ENCODE peak calls at places on chromosomes 16 and 17, in four cellular contexts. T, R, O and P are unnamed samples. For H3K4me1, the result is how much of the 10 kb centered on the place peaks cover.

GRCh38 chr17:8745586-8746500 is 1.2 kb upstream of the CCDC42 start:
- DNase-seq in T (peak), O (peak), R (peak), P (peak)

GRCh38 chr16:57299009-57299718 is 14.7 kb upstream of the PLLP start:
- DNase-seq in R (no peak), T (no peak), O (peak), P (peak)

GRCh38 chr17:67326440-67326839 is 39.9 kb downstream of the PSMD12 start:
- DNase-seq in O (no peak), T (no peak), R (no peak), P (no peak)

GRCh38 chr16:84048871-84049270 is 6.3 kb upstream of the SLC38A8 start:
- DNase-seq in O (peak), T (no peak), R (no peak), P (no peak)

GRCh38 chr17:78933025-78933958 is 8.1 kb upstream of the TIMP2 start:
- DNase-seq in O (peak), R (no peak), T (peak), P (no peak)

GRCh38 chr16:68081796-68082567 is 3.2 kb upstream of the NFATC3 start:
- DNase-seq in T (peak), R (no peak), O (no peak), P (no peak)

GRCh38 chr16:77290451-77291110 is 91.4 kb downstream of the SYCE1L start:
- DNase-seq in R (no peak), T (no peak), O (no peak), P (no peak)

GRCh38 chr17:73546770-73547345 is 97.4 kb downstream of the SDK2 start:
- DNase-seq in R (peak), T (peak), O (no peak), P (peak)

GRCh38 chr16:28326881-28327610 is 34.7 kb downstream of the SBK1 start:
- DNase-seq in O (peak), T (peak), R (no peak), P (peak)

GRCh38 chr17:41959336-41960095 is 7.1 kb upstream of the CNP start:
- DNase-seq in O (peak), R (no peak), T (no peak), P (no peak)

GRCh38 chr17:65848751-65849150 is 287.3 kb upstream of the AXIN2 start:
- DNase-seq in O (no peak), R (no peak), T (no peak), P (no peak)

GRCh38 chr17:66000216-66000615 is 191.7 kb downstream of the CEP112 start:
- DNase-seq in T (no peak), O (no peak), R (no peak), P (no peak)

GRCh38 chr17:17742133-17742621 is 60.9 kb downstream of the RAI1 start:
- DNase-seq in T (no peak), R (no peak), O (no peak), P (no peak)
- H3K4me1 ChIP-seq in T (under half), R (under half), O (half or more), P (half or more)

DNA sequence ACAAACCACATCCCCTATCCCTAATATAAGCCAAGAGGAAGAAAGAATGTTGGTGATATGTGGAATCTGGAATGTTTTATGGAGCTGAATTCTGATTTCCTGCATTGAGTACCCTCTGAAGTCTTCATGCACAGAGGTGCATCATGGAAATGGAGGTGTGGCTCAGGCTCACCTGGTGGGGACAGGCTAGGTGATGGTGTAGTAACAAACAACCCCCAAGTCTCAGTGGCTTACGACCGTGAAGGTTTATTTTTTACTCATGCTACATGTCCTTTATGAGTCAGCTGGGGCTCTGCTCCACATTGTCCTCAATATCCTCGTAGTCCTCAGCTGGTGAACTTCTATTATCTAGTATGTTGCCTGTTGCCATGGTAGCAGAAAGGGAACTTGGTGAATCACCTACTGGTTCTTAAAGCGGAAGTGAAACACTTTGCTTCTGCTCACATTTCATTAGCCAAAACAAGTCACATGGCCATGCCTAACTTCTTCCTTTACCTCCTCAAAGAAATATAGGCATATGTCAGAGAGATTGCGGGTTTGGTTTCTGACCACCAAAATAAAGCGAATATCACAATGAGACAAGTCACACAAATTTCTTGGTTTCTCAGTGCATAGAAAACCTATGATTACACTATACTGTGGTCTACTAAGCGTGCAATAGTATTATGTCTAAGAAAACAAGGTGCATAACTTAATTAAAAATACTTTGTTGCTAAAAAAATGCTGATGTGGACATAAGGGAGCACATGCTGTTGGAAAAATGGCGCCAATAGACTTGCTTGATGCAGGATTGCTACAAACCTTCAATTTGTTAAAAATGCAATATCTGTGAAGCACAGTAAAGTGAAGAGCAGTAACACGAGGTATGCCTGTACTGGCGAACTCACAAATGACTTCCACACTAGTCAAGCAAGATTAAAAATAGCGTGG is at the start of gene PMFBP1:
- DNase-seq in T (peak), R (no peak), O (no peak), P (no peak)
- H3K4me3 ChIP-seq in T (no peak), R (no peak), O (no peak), P (no peak)

GRCh38 chr16:49837673-49838360 is 18.1 kb downstream of the ZNF423 start:
- DNase-seq in R (no peak), O (no peak), T (no peak), P (no peak)
- H3K4me1 ChIP-seq in R (under half), O (under half), T (under half), P (half or more)

DNA sequence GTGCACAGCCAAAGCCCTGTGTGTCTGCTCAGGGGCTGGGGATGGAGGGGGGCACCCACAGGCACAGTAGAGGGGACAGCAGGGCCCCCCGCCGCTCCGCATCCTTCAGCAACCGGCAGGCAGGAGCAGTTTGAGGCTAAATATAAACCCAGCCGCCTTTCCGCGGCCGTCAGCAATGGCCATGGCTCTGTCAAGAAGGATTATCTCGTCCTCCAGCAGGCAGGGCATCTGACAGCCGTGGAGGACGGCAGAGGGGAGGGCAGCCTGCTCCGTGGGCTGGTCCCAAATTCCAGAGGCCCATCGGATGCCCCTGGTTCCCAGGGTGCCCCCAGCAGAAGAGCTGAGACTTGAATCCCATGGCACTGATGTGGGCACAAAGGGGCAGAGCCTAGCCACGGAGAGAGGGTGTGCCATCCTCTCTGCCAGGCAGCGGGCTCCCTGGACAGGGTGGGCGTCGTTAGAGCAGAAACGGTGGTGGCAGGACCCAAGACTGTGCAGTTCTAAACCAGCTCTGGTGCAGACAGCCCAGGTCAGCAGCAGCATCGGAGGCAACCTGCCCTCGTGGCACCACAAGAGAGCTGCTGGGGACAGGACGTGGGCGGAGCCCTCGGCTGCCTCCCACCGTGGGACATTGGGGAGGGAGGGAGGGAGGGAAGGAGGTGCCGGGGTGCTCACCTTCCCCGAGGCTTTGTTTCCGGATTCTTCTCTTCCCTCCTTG is 198.8 kb upstream of the CIBAR2 start:
- DNase-seq in R (no peak), T (peak), O (no peak), P (no peak)
- H3K4me3 ChIP-seq in R (no peak), T (no peak), O (no peak), P (no peak)

GRCh38 chr17:15963670-15964110 is 18.8 kb downstream of the ADORA2B start:
- DNase-seq in O (no peak), R (no peak), T (no peak), P (no peak)
- H3K4me1 ChIP-seq in O (under half), R (under half), T (under half), P (under half)

GRCh38 chr17:45243750-45244149 is 18.1 kb downstream of the SPATA32 start:
- DNase-seq in T (no peak), O (no peak), R (no peak), P (no peak)

GRCh38 chr17:45238155-45238774 is 16.6 kb downstream of the FMNL1 start:
- DNase-seq in T (no peak), O (no peak), R (no peak), P (no peak)

GRCh38 chr17:45242015-45242414 is 19.9 kb downstream of the SPATA32 start:
- DNase-seq in T (no peak), R (no peak), O (no peak), P (no peak)

GRCh38 chr17:45240905-45241314 is 19.2 kb downstream of the FMNL1 start:
- DNase-seq in O (no peak), T (no peak), R (peak), P (no peak)

GRCh38 chr17:45241315-45242011 is 19.8 kb downstream of the FMNL1 start:
- DNase-seq in T (no peak), R (peak), O (no peak), P (peak)
- H3K4me3 ChIP-seq in T (peak), R (peak), O (no peak), P (peak)

GRCh38 chr16:1818204-1818872 is 8.3 kb downstream of the HAGH start:
- DNase-seq in O (no peak), R (no peak), T (no peak), P (no peak)
- H3K4me1 ChIP-seq in O (under half), R (under half), T (under half), P (under half)

GRCh38 chr16:22670551-22670970 is 143.4 kb upstream of the HS3ST2 start:
- DNase-seq in R (no peak), T (no peak), O (no peak), P (no peak)
- H3K4me3 ChIP-seq in R (no peak), T (no peak), O (no peak), P (no peak)